ENCODE peak calls at places on chromosome 7, in ten cellular contexts. X is adrenal gland, F is pancreas, K is left lung, R is prostate gland, A is fibroblast of lung, E is aorta, I is lower leg skin, C is psoas muscle, P is IMR-90. T is an unnamed sample.

GRCh38 chr7:144862612-144863319 is 26.9 kb upstream of the TPK1 start:
- DNase-seq in X (no peak), P (no peak), A (peak), K (no peak), C (no peak), E (no peak), R (no peak), F (no peak), I (no peak), T (no peak)

GRCh38 chr7:22921386-22922086 is 92.4 kb downstream of the HYCC1 start:
- DNase-seq in E (no peak), F (no peak), X (no peak), I (no peak), A (no peak), K (no peak), R (no peak), C (no peak), P (no peak), T (no peak)

GRCh38 chr7:18175801-18176450 is 148.3 kb upstream of the PRPS1L1 start:
- DNase-seq in F (no peak), I (no peak), E (no peak), X (no peak), A (no peak), C (no peak), K (no peak), P (no peak), R (no peak), T (no peak)

GRCh38 chr7:2518101-2518500 is 1.5 kb upstream of the LFNG start:
- DNase-seq in E (no peak), P (no peak), R (no peak), X (no peak), F (no peak), A (no peak), K (no peak), I (no peak), C (no peak), T (no peak)

GRCh38 chr7:143418681-143419458 is 10.2 kb upstream of the EPHA1 start:
- DNase-seq in R (no peak), X (no peak), K (no peak), A (no peak), I (no peak), C (no peak), E (no peak), P (no peak), F (no peak), T (no peak)

GRCh38 chr7:149621776-149622175 is 124.2 kb upstream of the ZNF746 start:
- DNase-seq in F (no peak), C (no peak), X (no peak), K (no peak), R (no peak), A (no peak), P (no peak), E (no peak), I (no peak), T (no peak)

GRCh38 chr7:67589178-67589577 is 592.5 kb downstream of the TYW1 start:
- DNase-seq in I (no peak), F (no peak), R (no peak), X (no peak), A (no peak), K (no peak), P (no peak), E (no peak), C (no peak), T (no peak)

GRCh38 chr7:69814421-69814962 is 216.2 kb downstream of the AUTS2 start:
- DNase-seq in F (no peak), C (peak), E (no peak), P (no peak), K (no peak), X (no peak), I (no peak), R (no peak), A (no peak), T (peak)

GRCh38 chr7:158664406-158664805 is 40.2 kb downstream of the NCAPG2 start:
- DNase-seq in C (no peak), P (no peak), K (no peak), A (no peak), R (no peak), E (no peak), I (no peak), X (no peak), F (no peak), T (no peak)

GRCh38 chr7:33339074-33339805 is 209.9 kb downstream of the BBS9 start:
- DNase-seq in E (no peak), F (no peak), I (no peak), P (no peak), X (no peak), R (no peak), A (peak), C (no peak), K (peak), T (peak)

GRCh38 chr7:29190349-29191045 is 4.1 kb upstream of the CHN2 start:
- DNase-seq in E (no peak), C (no peak), I (no peak), A (no peak), X (no peak), F (peak), R (no peak), P (no peak), K (no peak), T (peak)

GRCh38 chr7:83947260-83947659 is 247.3 kb downstream of the SEMA3A start:
- DNase-seq in X (peak), P (no peak), C (no peak), I (no peak), F (peak), K (no peak), A (no peak), R (no peak), E (no peak), T (no peak)

GRCh38 chr7:12062062-12062461 is 149.0 kb upstream of the TMEM106B start:
- DNase-seq in X (no peak), C (no peak), A (no peak), F (no peak), E (no peak), K (no peak), P (no peak), R (no peak), I (no peak), T (no peak)

GRCh38 chr7:148303295-148304013 is 287.1 kb upstream of the C7orf33 start:
- DNase-seq in A (peak), C (peak), F (peak), E (peak), K (peak), I (peak), P (no peak), X (peak), R (no peak), T (peak)

GRCh38 chr7:99072126-99072525 is 71.8 kb downstream of the SMURF1 start:
- DNase-seq in A (no peak), X (no peak), F (no peak), R (no peak), P (no peak), C (no peak), E (no peak), I (no peak), K (no peak), T (no peak)

GRCh38 chr7:25854608-25855497 is 297.1 kb upstream of the NFE2L3 start:
- DNase-seq in P (peak), K (no peak), F (no peak), X (peak), R (no peak), E (peak), A (peak), I (peak), C (peak), T (peak)

GRCh38 chr7:2637066-2637471 is 5.3 kb downstream of the TTYH3 start:
- DNase-seq in P (no peak), I (no peak), X (peak), K (no peak), A (no peak), E (no peak), R (no peak), F (no peak), C (peak), T (no peak)

GRCh38 chr7:894164-894867 is 18.0 kb downstream of the GET4 start:
- DNase-seq in C (peak), F (no peak), I (no peak), P (no peak), R (no peak), E (no peak), A (no peak), X (no peak), K (no peak), T (peak)

DNA sequence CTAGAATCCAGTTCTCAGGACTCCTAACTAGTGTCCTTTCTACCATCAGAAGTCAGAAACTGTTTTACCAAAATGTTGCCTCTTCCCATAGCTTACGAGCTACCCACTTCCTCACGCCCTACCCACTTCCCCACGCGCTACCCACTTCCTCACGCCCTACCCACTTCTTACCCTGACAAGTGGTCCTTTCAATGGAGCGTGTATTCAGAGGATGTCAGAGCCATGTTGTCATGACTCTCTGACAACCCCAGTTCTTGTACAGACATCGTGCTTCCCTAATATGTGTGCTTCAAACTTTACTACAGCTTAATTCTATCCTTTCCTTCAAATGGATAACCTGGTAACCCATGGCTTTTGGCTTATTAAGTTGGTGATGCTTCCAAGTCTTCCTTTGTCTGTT is 84.8 kb upstream of the PHF14 start:
- DNase-seq in C (no peak), F (no peak), P (no peak), A (no peak), I (no peak), R (no peak), K (no peak), E (no peak), X (no peak), T (peak)
- H3K4me3 ChIP-seq in C (no peak), F (no peak), P (no peak), A (no peak), I (no peak), R (no peak), K (no peak), E (no peak), X (no peak), T (no peak)

GRCh38 chr7:116505278-116505677 is 5.7 kb downstream of the CAV2 start:
- DNase-seq in C (no peak), F (no peak), X (no peak), A (no peak), I (no peak), K (no peak), E (no peak), P (no peak), R (no peak), T (no peak)
- H3K4me3 ChIP-seq in C (peak), F (no peak), X (no peak), A (no peak), I (no peak), K (no peak), E (no peak), P (no peak), R (no peak), T (no peak)

GRCh38 chr7:27890205-27890849 is 150.4 kb downstream of the TAX1BP1 start:
- DNase-seq in X (no peak), P (no peak), C (no peak), A (no peak), E (no peak), I (no peak), R (no peak), K (no peak), F (no peak), T (no peak)
- H3K4me3 ChIP-seq in X (no peak), P (no peak), C (no peak), A (no peak), E (no peak), I (no peak), R (no peak), K (no peak), F (no peak), T (no peak)

GRCh38 chr7:79401254-79401653 is 52.2 kb downstream of the MAGI2 start:
- DNase-seq in C (no peak), K (no peak), I (no peak), P (no peak), F (no peak), R (no peak), A (no peak), E (no peak), X (no peak), T (no peak)
- H3K4me3 ChIP-seq in C (no peak), K (no peak), I (no peak), P (no peak), F (no peak), R (no peak), A (no peak), E (no peak), X (no peak), T (no peak)

GRCh38 chr7:116499168-116500070 is at the start of gene CAV2:
- DNase-seq in E (peak), A (peak), F (peak), I (peak), R (peak), C (peak), K (peak), X (peak), P (peak), T (peak)

GRCh38 chr7:116500071-116500853 is 724 bp downstream of the CAV2 start:
- DNase-seq in X (peak), F (peak), C (peak), E (peak), A (peak), P (peak), I (peak), K (no peak), R (peak), T (peak)

GRCh38 chr7:116502201-116503096 is 2.9 kb downstream of the CAV2 start:
- DNase-seq in P (no peak), C (no peak), A (no peak), I (no peak), E (no peak), F (no peak), K (no peak), R (no peak), X (no peak), T (no peak)

GRCh38 chr7:116503835-116504234 is 4.3 kb downstream of the CAV2 start:
- DNase-seq in E (no peak), X (no peak), A (no peak), F (no peak), P (no peak), K (no peak), I (no peak), C (no peak), R (no peak), T (no peak)

DNA sequence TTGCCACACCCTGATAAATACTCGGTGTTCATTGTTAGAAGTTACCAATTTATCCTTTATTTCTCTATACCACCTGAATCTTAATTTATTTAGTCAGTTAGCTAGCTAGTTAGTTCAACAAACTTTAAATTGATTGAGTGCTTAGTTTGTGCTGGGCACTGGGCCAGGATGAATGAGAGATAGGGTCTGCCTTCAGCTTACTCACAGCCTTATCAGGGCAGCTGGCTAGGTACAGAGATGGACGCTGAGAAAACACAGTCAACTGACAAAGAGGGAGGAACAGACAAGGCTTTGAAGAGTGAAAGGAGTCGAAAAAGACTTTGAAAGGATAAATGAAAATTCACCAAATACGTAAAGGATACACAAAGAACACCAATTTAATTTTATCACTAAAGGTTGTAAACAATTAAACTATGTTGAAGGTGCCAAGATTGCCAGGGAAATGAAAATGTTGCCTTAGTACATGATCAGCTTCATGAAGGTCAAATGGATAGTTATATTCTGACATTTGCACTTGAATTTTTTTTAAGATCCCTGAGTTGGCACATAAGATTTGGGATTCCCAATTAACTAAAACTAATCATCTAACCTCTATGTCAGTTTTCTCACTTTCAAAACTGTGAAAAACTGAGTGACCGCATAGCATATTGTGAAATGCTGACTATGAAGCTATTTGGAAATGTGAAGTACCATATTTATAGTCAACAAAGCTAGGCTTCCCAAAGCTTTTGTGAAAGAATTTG is 2.1 kb downstream of the CAV2 start:
- DNase-seq in R (no peak), A (peak), F (peak), X (peak), K (no peak), I (no peak), P (peak), C (no peak), E (no peak), T (no peak)
- H3K4me3 ChIP-seq in R (peak), A (peak), F (peak), X (no peak), K (peak), I (no peak), P (peak), C (peak), E (peak), T (peak)

DNA sequence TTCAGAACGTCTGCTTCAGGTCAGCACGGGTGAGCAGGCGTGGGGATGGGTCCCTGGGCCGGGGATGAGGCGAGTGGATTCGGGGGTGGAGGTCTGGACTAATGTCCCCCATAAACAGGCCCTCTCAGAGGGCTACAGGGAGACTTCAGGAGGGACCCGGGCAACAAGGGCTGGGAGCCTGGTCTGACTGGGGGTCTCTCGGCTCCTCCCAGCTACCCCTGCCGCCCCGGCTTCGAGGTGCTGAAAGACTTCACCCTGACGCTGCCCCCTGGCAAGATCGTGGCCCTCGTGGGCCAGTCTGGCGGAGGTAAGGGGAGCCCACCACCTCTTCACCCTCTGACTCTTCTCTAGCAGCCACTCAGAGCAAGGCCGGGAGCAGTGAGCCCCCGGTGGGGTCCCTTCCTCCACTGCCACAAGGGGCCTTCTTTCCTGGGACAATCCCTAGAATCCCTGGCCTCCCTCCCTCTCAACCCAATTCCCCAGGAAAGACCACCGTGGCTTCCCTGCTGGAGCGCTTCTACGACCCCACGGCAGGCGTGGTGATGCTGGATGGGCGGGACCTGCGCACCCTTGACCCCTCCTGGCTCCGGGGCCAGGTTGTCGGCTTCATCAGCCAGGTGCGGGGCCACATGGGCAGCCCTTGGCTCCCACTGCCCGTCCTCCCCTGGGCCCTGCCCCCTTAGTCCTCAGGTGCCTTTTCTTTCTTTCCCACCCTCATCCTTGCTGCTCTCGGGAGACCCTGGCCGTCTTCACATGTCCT is 7.5 kb upstream of the ASIC3 start:
- DNase-seq in E (no peak), K (no peak), A (no peak), P (no peak), X (no peak), F (no peak), C (no peak), I (no peak), R (no peak), T (no peak)
- H3K4me3 ChIP-seq in E (no peak), K (no peak), A (no peak), P (no peak), X (no peak), F (no peak), C (no peak), I (no peak), R (no peak), T (no peak)

GRCh38 chr7:93475811-93476210 is 98.7 kb downstream of the CALCR start:
- DNase-seq in K (no peak), E (no peak), C (no peak), P (no peak), X (no peak), F (no peak), R (no peak), A (no peak), I (no peak), T (no peak)
- H3K4me3 ChIP-seq in K (no peak), E (no peak), C (no peak), P (no peak), X (no peak), F (no peak), R (no peak), A (no peak), I (no peak), T (no peak)

T was measured in osteoblast.